ENCODE peak calls at places on chromosomes 16 and 17, in seven cellular contexts. R, O, H, P, F, V and N are unnamed samples. For H3K9me3, the result is how much of the 10 kb centered on the place peaks cover.

GRCh38 chr17:73419896-73420295 is 108.1 kb upstream of the CDC42EP4 start:
- DNase-seq in V (no peak), F (no peak), H (no peak), O (no peak), P (no peak), R (no peak), N (no peak)

GRCh38 chr17:66960623-66961022 is 3.9 kb upstream of the CACNG4 start:
- DNase-seq in R (no peak), F (no peak), O (no peak), V (no peak), P (no peak), H (no peak), N (no peak)

GRCh38 chr17:51260960-51261958 is 913 bp downstream of the UTP18 start:
- DNase-seq in H (peak), R (peak), P (peak), V (peak), F (peak), O (peak), N (peak)

GRCh38 chr17:71188811-71189492 is 931.9 kb upstream of the SOX9 start:
- DNase-seq in R (no peak), V (no peak), F (no peak), O (no peak), H (no peak), P (no peak), N (no peak)

GRCh38 chr17:82875418-82875856 is 35.6 kb upstream of the ZNF750 start:
- DNase-seq in O (no peak), R (no peak), F (peak), P (no peak), V (peak), H (no peak), N (no peak)

GRCh38 chr16:21946889-21947635 is 6.1 kb upstream of the UQCRC2 start:
- DNase-seq in O (no peak), V (no peak), P (no peak), H (no peak), R (no peak), F (no peak), N (no peak)

GRCh38 chr16:52617591-52617990 is 70.6 kb upstream of the TOX3 start:
- DNase-seq in F (no peak), P (no peak), R (no peak), H (no peak), V (no peak), O (no peak), N (no peak)

GRCh38 chr16:52439171-52439701 is 107.7 kb downstream of the TOX3 start:
- DNase-seq in P (no peak), F (no peak), R (no peak), V (no peak), O (no peak), H (no peak), N (no peak)

GRCh38 chr16:1792836-1793577 is 498 bp downstream of the IGFALS start:
- DNase-seq in P (no peak), V (no peak), H (no peak), R (no peak), F (no peak), O (no peak), N (peak)

GRCh38 chr16:23903001-23903414 is 67.2 kb downstream of the PRKCB start:
- DNase-seq in O (no peak), R (no peak), F (no peak), V (no peak), P (no peak), H (no peak), N (no peak)

GRCh38 chr16:83882118-83882879 is 16.6 kb upstream of the MLYCD start:
- DNase-seq in V (no peak), F (no peak), O (no peak), P (no peak), R (no peak), H (no peak), N (no peak)

GRCh38 chr17:82283208-82283749 is 9.8 kb upstream of the CSNK1D start:
- DNase-seq in O (no peak), V (no peak), F (no peak), H (no peak), R (no peak), P (no peak), N (no peak)

GRCh38 chr17:43854498-43854897 is 7.5 kb downstream of the CD300LG start:
- DNase-seq in V (no peak), R (no peak), O (no peak), H (no peak), P (no peak), F (no peak), N (no peak)

GRCh38 chr16:67967956-67968439 is 439 bp downstream of the SLC12A4 start:
- DNase-seq in V (peak), H (no peak), P (no peak), F (peak), O (no peak), R (no peak), N (peak)

GRCh38 chr16:89112377-89113151 is 18.9 kb downstream of the ACSF3 start:
- DNase-seq in F (no peak), H (no peak), V (no peak), R (no peak), O (no peak), P (no peak), N (no peak)

GRCh38 chr16:72428611-72429376 is 256.8 kb upstream of the PMFBP1 start:
- DNase-seq in F (no peak), H (no peak), V (no peak), O (no peak), R (no peak), P (no peak), N (no peak)

GRCh38 chr17:72476575-72476986 is 355.8 kb downstream of the SOX9 start:
- DNase-seq in H (no peak), V (no peak), O (no peak), P (no peak), R (no peak), F (peak), N (no peak)

GRCh38 chr17:45789874-45790273 is 5.8 kb downstream of the CRHR1 start:
- DNase-seq in R (no peak), O (no peak), P (no peak), H (no peak), F (no peak), V (no peak), N (no peak)

GRCh38 chr16:67104061-67104460 is 5.7 kb upstream of the PHAF1 start:
- DNase-seq in V (peak), R (peak), P (no peak), H (no peak), F (no peak), O (no peak), N (no peak)

GRCh38 chr17:47620503-47621245 is 29.0 kb upstream of the KPNB1 start:
- DNase-seq in V (no peak), P (no peak), O (no peak), R (no peak), H (no peak), F (no peak), N (no peak)

GRCh38 chr17:5832886-5833285 is 237.3 kb upstream of the WSCD1 start:
- DNase-seq in H (no peak), R (no peak), V (no peak), O (no peak), F (no peak), P (no peak), N (no peak)

GRCh38 chr16:4924593-4925378 is 12.2 kb downstream of the PPL start:
- DNase-seq in F (peak), R (no peak), P (no peak), H (no peak), O (no peak), V (peak), N (no peak)

GRCh38 chr17:27247071-27247957 is 46.6 kb upstream of the WSB1 start:
- DNase-seq in R (peak), O (no peak), F (peak), V (no peak), H (peak), P (no peak), N (no peak)

GRCh38 chr16:21222495-21223337 is 10.8 kb upstream of the ANKS4B start:
- DNase-seq in V (peak), O (no peak), F (no peak), P (no peak), H (no peak), R (no peak), N (no peak)

GRCh38 chr17:63930951-63931575 is 1.1 kb downstream of the CD79B start:
- DNase-seq in P (peak), R (peak), F (peak), V (no peak), H (peak), O (peak), N (peak)

GRCh38 chr16:23334950-23335349 is 32.8 kb downstream of the SCNN1B start:
- DNase-seq in O (no peak), P (no peak), H (no peak), F (no peak), V (no peak), R (no peak), N (no peak)

GRCh38 chr17:29032067-29032551 is 10.8 kb upstream of the PIPOX start:
- DNase-seq in F (no peak), R (no peak), P (no peak), O (no peak), V (no peak), H (no peak), N (no peak)

GRCh38 chr17:43398724-43399595 is at the start of gene ARL4D:
- DNase-seq in H (peak), F (peak), P (peak), V (peak), R (peak), O (peak), N (peak)

DNA sequence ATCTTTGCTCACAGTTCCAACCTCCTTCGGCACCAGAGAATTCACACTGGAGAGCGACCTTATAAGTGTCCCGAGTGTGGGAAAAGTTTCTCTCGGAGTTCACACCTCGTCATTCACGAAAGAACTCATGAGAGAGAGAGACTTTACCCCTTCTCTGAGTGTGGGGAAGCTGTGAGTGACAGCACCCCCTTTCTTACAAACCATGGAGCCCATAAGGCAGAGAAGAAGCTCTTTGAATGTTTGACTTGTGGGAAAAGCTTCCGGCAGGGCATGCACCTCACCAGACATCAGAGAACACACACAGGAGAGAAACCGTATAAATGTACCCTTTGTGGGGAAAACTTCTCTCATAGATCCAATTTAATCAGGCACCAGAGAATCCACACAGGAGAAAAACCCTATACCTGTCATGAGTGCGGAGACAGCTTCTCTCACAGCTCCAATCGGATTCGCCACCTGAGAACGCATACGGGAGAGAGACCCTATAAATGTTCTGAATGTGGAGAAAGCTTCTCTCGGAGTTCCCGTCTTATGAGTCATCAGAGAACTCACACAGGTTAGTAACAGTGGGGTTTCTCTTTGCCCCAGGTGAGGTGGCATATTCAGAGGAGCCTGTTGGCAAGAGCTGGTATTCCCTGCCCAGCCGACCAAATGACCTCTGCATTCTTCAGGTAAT is 6.8 kb downstream of the ZNF263 start:
- DNase-seq in V (no peak), R (no peak), F (no peak), O (no peak), P (no peak), H (no peak), N (no peak)
- H3K9me3 ChIP-seq in V (under half), R (under half), F (half or more), O (half or more), P (under half), H (under half), N (under half)

DNA sequence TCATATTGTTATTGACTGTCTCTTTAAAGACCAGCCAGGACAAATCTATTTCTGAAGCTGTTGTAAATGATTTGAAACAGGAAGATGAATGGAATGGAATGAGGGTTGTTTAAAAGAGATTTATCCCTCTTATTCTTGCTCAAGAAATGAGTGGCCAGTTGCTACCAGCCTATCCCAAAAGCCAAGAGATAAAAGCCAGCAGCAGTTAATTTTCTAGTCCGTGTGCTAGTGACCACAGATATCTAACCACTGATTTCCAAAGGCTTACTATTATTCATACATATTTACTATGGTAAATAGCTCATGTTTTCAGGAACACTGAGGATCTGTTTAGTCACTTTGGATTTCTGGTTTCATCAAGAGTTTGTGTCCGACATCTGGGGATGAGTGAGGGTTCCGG is 105.7 kb downstream of the CDH13 start:
- DNase-seq in F (no peak), O (no peak), P (no peak), R (no peak), V (no peak), H (no peak), N (no peak)
- H3K9me3 ChIP-seq in F (under half), O (under half), P (under half), R (under half), V (under half), H (under half), N (under half)

DNA sequence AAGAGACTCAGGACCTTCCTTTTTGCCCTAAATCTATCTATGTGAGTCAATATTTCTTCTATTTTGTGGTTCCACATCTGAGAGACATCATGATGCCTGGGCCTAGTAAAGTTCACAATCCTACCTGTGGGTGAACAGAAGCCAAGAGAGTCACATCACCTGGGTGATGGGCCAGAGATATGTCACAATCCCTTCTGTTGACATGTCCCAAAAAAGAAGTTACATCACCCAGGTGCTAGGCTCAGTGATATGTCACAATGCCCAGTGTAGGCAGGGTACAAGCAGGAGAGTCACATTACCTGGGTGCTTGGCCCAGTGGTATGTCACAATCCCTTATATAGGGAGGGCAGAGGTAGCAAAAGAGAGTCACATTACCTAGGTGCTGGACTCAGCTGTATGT is 2101.9 kb downstream of the TP53TG3F start:
- DNase-seq in H (no peak), F (no peak), V (no peak), P (no peak), O (no peak), R (no peak), N (no peak)
- H3K9me3 ChIP-seq in H (under half), F (under half), V (under half), P (under half), O (under half), R (under half), N (under half)

GRCh38 chr16:35176449-35176848 is 1717.0 kb downstream of the TP53TG3F start:
- DNase-seq in O (no peak), P (no peak), V (no peak), H (no peak), F (no peak), R (no peak), N (no peak)
- H3K9me3 ChIP-seq in O (under half), P (under half), V (under half), H (under half), F (under half), R (under half), N (under half)

GRCh38 chr17:76427457-76428231 is 25.3 kb downstream of the UBE2O start:
- DNase-seq in O (no peak), P (no peak), H (no peak), R (no peak), F (no peak), V (no peak), N (no peak)
- H3K9me3 ChIP-seq in O (under half), P (under half), H (under half), R (under half), F (under half), V (under half), N (under half)

GRCh38 chr16:35711435-35711834 is 2252.0 kb downstream of the TP53TG3F start:
- DNase-seq in H (no peak), V (no peak), R (no peak), F (no peak), P (no peak), O (no peak), N (no peak)
- H3K9me3 ChIP-seq in H (under half), V (under half), R (under half), F (half or more), P (under half), O (under half), N (under half)